ENCODE peak calls at places on chromosome 18, in ten cellular contexts. P is RWPE1; U is effector CD4-positive, alpha-beta T cell; F is NAMALWA; B is lower lobe of right lung; C is fibroblast of the aortic adventitia; E is mammary epithelial cell; Z is amygdala; Q is activated CD8-positive, alpha-beta T cell treated with anti-CD3 and anti-CD28 coated beads, Interleukin-2, amount 10 ng/mL, durations not matched to agents 7 days and 5 days; N is stimulated activated CD8-positive, alpha-beta memory T cell treated with anti-CD3 and anti-CD28 coated beads, Interleukin-4, amount 100 ng/mL, for 1 hour. Y is an unnamed sample.

GRCh38 chr18:31218671-31219383 is 56.2 kb upstream of the DSC1 start:
- DNase-seq in P (no peak), U (no peak), F (no peak), B (no peak), C (no peak), E (no peak), Z (no peak), Q (no peak), N (no peak), Y (no peak)

GRCh38 chr18:8629602-8630001 is 20.4 kb downstream of the RAB12 start:
- DNase-seq in P (no peak), U (no peak), F (no peak), B (no peak), C (no peak), E (no peak), Z (no peak), Q (no peak), N (no peak), Y (no peak)

GRCh38 chr18:3007491-3007890 is 5.5 kb downstream of the LPIN2 start:
- DNase-seq in P (no peak), U (no peak), F (no peak), B (no peak), C (no peak), E (no peak), Z (no peak), Q (no peak), N (no peak), Y (no peak)

GRCh38 chr18:40867452-40867851 is 1087.6 kb upstream of the PIK3C3 start:
- DNase-seq in P (peak), U (no peak), F (no peak), B (no peak), C (peak), E (peak), Z (no peak), Q (no peak), N (no peak), Y (no peak)

GRCh38 chr18:371616-371998 is 103.8 kb upstream of the THOC1 start:
- DNase-seq in P (no peak), U (no peak), F (no peak), B (no peak), C (no peak), E (no peak), Z (no peak), Q (no peak), N (no peak), Y (no peak)

GRCh38 chr18:36817039-36817438 is 11.8 kb downstream of the TPGS2 start:
- DNase-seq in P (no peak), U (no peak), F (no peak), B (no peak), C (no peak), E (no peak), Z (no peak), Q (no peak), N (no peak), Y (no peak)

GRCh38 chr18:78926243-78926615 is 53.4 kb upstream of the SALL3 start:
- DNase-seq in P (no peak), U (no peak), F (no peak), B (no peak), C (no peak), E (no peak), Z (no peak), Q (no peak), N (no peak), Y (no peak)

GRCh38 chr18:31206787-31207381 is 44.2 kb upstream of the DSC1 start:
- DNase-seq in P (peak), U (no peak), F (no peak), B (peak), C (no peak), E (peak), Z (no peak), Q (no peak), N (no peak), Y (no peak)

GRCh38 chr18:44229693-44230108 is 451.0 kb upstream of the SETBP1 start:
- DNase-seq in P (no peak), U (no peak), F (no peak), B (peak), C (peak), E (peak), Z (peak), Q (no peak), N (no peak), Y (no peak)

GRCh38 chr18:80225685-80226084 is 21.6 kb downstream of the PARD6G start:
- DNase-seq in P (no peak), U (no peak), F (no peak), B (no peak), C (no peak), E (no peak), Z (no peak), Q (no peak), N (no peak), Y (no peak)

GRCh38 chr18:24456549-24456948 is 3.9 kb upstream of the HRH4 start:
- DNase-seq in P (no peak), U (no peak), F (no peak), B (no peak), C (no peak), E (no peak), Z (no peak), Q (no peak), N (no peak), Y (no peak)

GRCh38 chr18:13231151-13231550 is 12.6 kb downstream of the LDLRAD4 start:
- DNase-seq in P (no peak), U (no peak), F (no peak), B (no peak), C (no peak), E (no peak), Z (no peak), Q (no peak), N (no peak), Y (no peak)

GRCh38 chr18:47877892-47878291 is 52.6 kb downstream of the SMAD2 start:
- DNase-seq in P (no peak), U (no peak), F (no peak), B (no peak), C (no peak), E (no peak), Z (no peak), Q (no peak), N (no peak), Y (no peak)

GRCh38 chr18:23585007-23585871 is 1.1 kb downstream of the NPC1 start:
- DNase-seq in P (peak), U (no peak), F (peak), B (no peak), C (peak), E (peak), Z (peak), Q (peak), N (no peak), Y (no peak)

GRCh38 chr18:48106976-48107781 is 176.7 kb upstream of the SMAD2 start:
- DNase-seq in P (no peak), U (no peak), F (no peak), B (no peak), C (no peak), E (no peak), Z (no peak), Q (no peak), N (no peak), Y (no peak)

GRCh38 chr18:21243041-21243431 is 1.0 kb downstream of the GREB1L start:
- DNase-seq in P (no peak), U (no peak), F (no peak), B (no peak), C (peak), E (peak), Z (peak), Q (no peak), N (no peak), Y (no peak)

GRCh38 chr18:76756491-76757288 is 65.7 kb upstream of the ZNF236 start:
- DNase-seq in P (no peak), U (no peak), F (no peak), B (no peak), C (no peak), E (no peak), Z (no peak), Q (no peak), N (no peak), Y (no peak)

GRCh38 chr18:5738561-5738960 is 156.8 kb downstream of the TMEM200C start:
- DNase-seq in P (no peak), U (no peak), F (no peak), B (no peak), C (no peak), E (no peak), Z (no peak), Q (no peak), N (no peak), Y (no peak)

GRCh38 chr18:43661570-43661969 is 384.3 kb upstream of the SYT4 start:
- DNase-seq in P (peak), U (no peak), F (peak), B (no peak), C (peak), E (peak), Z (no peak), Q (no peak), N (no peak), Y (peak)

GRCh38 chr18:8140841-8141501 is 468.3 kb upstream of the RAB12 start:
- DNase-seq in P (peak), U (no peak), F (no peak), B (no peak), C (peak), E (peak), Z (no peak), Q (no peak), N (no peak), Y (no peak)